ENCODE peak calls at places on chromosomes 4 and X, in eight cellular contexts. B is neural progenitor cell, E is hepatocyte, U is GM23248, K is SK-N-SH, D is GM23338, R is HCT116, X is OCI-LY7. J is an unnamed sample.

GRCh38 chr4:152283806-152284470 is 252.0 kb downstream of the FBXW7 start:
- DNase-seq in D (peak; percentile 18), X (no peak), U (peak; percentile 72), K (no peak), B (no peak), E (no peak), R (no peak), J (no peak)

GRCh38 chr4:172654482-172654881 is 514.1 kb upstream of the GALNT7 start:
- DNase-seq in D (no peak), E (no peak), K (no peak), R (no peak), U (no peak), B (no peak), X (no peak), J (no peak)

GRCh38 chrX:112677167-112677566 is 2.6 kb downstream of the LHFPL1 start:
- DNase-seq in K (no peak), D (no peak), X (no peak), E (no peak), U (peak; percentile 57), B (no peak), R (no peak), J (no peak)

GRCh38 chrX:154730271-154730883 is 20.5 kb downstream of the GAB3 start:
- DNase-seq in B (no peak), U (peak; percentile 72), R (no peak), X (no peak), K (no peak), E (no peak), D (no peak), J (no peak)

GRCh38 chr4:53592686-53593641 is 1.7 kb upstream of the LNX1 start:
- DNase-seq in E (peak; percentile 87), B (peak; percentile 57), D (peak; percentile 93), X (no peak), R (no peak), K (no peak), U (no peak), J (no peak)

GRCh38 chr4:7844247-7844991 is 95.2 kb downstream of the AFAP1 start:
- DNase-seq in K (peak; percentile 73), U (peak; percentile 91), D (peak; percentile 92), R (peak; percentile 70), E (peak; percentile 77), X (peak; percentile 42), B (peak; percentile 81), J (peak; percentile 44)

GRCh38 chr4:125728568-125728967 is 413.8 kb downstream of the FAT4 start:
- DNase-seq in U (peak; percentile 94), R (no peak), D (peak; percentile 40), E (peak; percentile 45), K (no peak), B (peak; percentile 34), X (no peak), J (no peak)

GRCh38 chr4:15714141-15714540 is 11.3 kb downstream of the BST1 start:
- DNase-seq in K (no peak), E (no peak), U (no peak), B (no peak), R (no peak), D (no peak), X (no peak), J (no peak)

GRCh38 chrX:79330022-79330421 is 37.1 kb downstream of the ITM2A start:
- DNase-seq in R (no peak), K (no peak), D (peak; percentile 37), E (no peak), U (no peak), B (peak; percentile 47), X (no peak), J (no peak)

GRCh38 chr4:83364312-83364711 is 29.7 kb upstream of the HPSE start:
- DNase-seq in D (no peak), U (no peak), K (no peak), E (no peak), B (no peak), X (no peak), R (no peak), J (no peak)

GRCh38 chr4:42568610-42569207 is 88.2 kb downstream of the ATP8A1 start:
- DNase-seq in D (peak; percentile 88), K (peak; percentile 64), U (peak; percentile 77), R (peak; percentile 59), B (peak; percentile 89), X (peak; percentile 84), E (peak; percentile 86), J (peak; percentile 75)

GRCh38 chr4:82780398-82781231 is 18.0 kb downstream of the SCD5 start:
- DNase-seq in E (peak; percentile 83), U (peak; percentile 45), K (peak; percentile 69), D (peak; percentile 21), X (no peak), R (no peak), B (no peak), J (no peak)

GRCh38 chr4:99917575-99917974 is 23.3 kb upstream of the LAMTOR3 start:
- DNase-seq in E (no peak), X (no peak), B (no peak), U (no peak), D (no peak), K (no peak), R (no peak), J (no peak)

GRCh38 chr4:55758570-55758969 is 61.0 kb upstream of the EXOC1L start:
- DNase-seq in R (no peak), E (no peak), K (no peak), B (no peak), X (no peak), U (peak; percentile 3), D (no peak), J (no peak)

GRCh38 chrX:9291666-9292065 is 173.2 kb upstream of the TBL1X start:
- DNase-seq in U (no peak), R (no peak), D (peak; percentile 73), K (no peak), E (peak; percentile 15), X (no peak), B (peak; percentile 77), J (no peak)

GRCh38 chr4:3822230-3822947 is 56.2 kb downstream of the ADRA2C start:
- DNase-seq in K (no peak), X (no peak), B (no peak), D (no peak), U (peak; percentile 35), E (peak; percentile 25), R (no peak), J (no peak)

GRCh38 chr4:113837397-113837796 is 75.9 kb upstream of the CAMK2D start:
- DNase-seq in D (no peak), K (no peak), R (no peak), E (peak; percentile 7), U (peak; percentile 94), B (no peak), X (peak; percentile 84), J (peak; percentile 71)

GRCh38 chr4:147546341-147546740 is 65.4 kb downstream of the EDNRA start:
- DNase-seq in R (no peak), D (no peak), X (no peak), B (no peak), U (peak; percentile 93), K (no peak), E (no peak), J (no peak)

GRCh38 chr4:81131563-81131962 is 83.5 kb downstream of the PRKG2 start:
- DNase-seq in R (no peak), X (no peak), B (no peak), U (no peak), D (no peak), K (no peak), E (no peak), J (no peak)

GRCh38 chrX:104922206-104922621 is 298.3 kb downstream of the TEX13A start:
- DNase-seq in D (peak; percentile 69), E (peak; percentile 72), R (peak; percentile 36), B (peak; percentile 72), K (peak; percentile 69), X (peak; percentile 74), U (peak; percentile 66), J (peak; percentile 83)

GRCh38 chr4:31111794-31112193 is 391.6 kb downstream of the PCDH7 start:
- DNase-seq in X (no peak), K (no peak), R (no peak), U (no peak), D (no peak), B (no peak), E (no peak), J (no peak)
- TF ChIP-seq EZH2phosphoT487 in X (no peak), K (no peak), R (no peak), U (no peak), D (no peak), B (no peak), E (no peak), J (no peak)

GRCh38 chr4:133147365-133147821 is 1.7 kb upstream of the PCDH10 start:
- DNase-seq in U (no peak), K (no peak), D (peak; percentile 12), R (no peak), X (no peak), E (peak; percentile 10), B (peak; percentile 26), J (no peak)
- H3K4me2 ChIP-seq in U (peak overlapping the region; percentile 90), K (peak overlapping the region; percentile 77), D (peak overlapping the region; percentile 93), R (no peak overlapping the region), X (no peak overlapping the region), E (peak overlapping the region; percentile 87), B (peak overlapping the region; percentile 83), J (peak overlapping the region; percentile 92)

DNA sequence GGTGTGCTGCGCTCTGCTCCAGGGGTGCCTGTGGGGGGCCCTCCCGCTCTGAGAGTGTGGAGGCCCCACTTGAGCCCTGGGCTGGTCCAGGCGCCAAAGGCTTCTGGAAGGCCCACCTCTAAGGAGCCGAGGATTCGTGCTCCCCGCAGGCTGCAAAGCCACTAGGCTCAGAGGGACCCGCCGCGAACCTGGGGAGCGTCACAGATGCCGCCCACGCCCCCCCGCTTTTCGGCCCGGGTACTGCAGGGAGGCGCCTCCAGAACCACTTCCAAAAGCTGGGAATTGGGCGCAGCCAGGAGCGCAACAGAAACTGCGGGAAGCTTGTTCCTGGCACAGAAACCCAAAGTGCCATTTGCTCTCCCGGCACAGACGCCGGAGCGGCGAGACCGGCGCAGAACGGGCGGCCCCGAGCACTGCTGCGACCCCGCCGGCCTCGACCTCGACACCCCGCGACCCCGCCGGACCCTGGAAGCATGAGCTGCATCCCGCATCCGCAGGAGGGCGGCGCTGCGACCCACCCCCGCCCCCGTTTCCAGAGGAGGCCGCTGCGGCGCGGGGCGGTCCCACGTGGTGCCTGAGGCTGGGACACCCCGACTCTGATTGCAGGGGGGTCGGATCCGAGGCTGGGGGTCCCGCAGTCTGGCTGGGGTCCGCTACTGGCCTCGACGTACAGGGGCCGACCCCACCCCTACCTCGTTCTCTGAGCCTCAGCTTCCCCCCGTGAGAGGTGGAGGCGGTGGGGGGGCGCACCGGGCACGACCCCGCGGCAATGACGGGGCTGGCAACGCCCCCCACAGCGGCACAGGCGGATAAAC is 30.8 kb downstream of the CPLX1 start:
- DNase-seq in E (no peak), U (peak; percentile 19), X (peak; percentile 14), R (no peak), D (peak; percentile 62), B (peak; percentile 55), K (no peak), J (no peak)
- H3K4me1 ChIP-seq in E (peaks cover 10% of the 10 kb centered on the region), U (no peaks in the 10 kb centered on the region), X (peaks cover 76% of the 10 kb centered on the region), R (peaks cover 19% of the 10 kb centered on the region), D (peaks cover 26% of the 10 kb centered on the region), B (peaks cover 19% of the 10 kb centered on the region), K (peaks cover 2% of the 10 kb centered on the region), J (no peaks in the 10 kb centered on the region)

GRCh38 chr4:109826719-109827118 is 1.1 kb upstream of the RRH start:
- DNase-seq in B (no peak), E (peak; percentile 13), U (peak; percentile 56), D (peak; percentile 27), R (no peak), X (peak; percentile 47), K (peak; percentile 28), J (peak; percentile 35)
- TF ChIP-seq EZH2phosphoT487 in B (no peak), E (no peak), U (no peak), D (no peak), R (no peak), X (no peak), K (no peak), J (no peak)

GRCh38 chrX:119427795-119428185 is 28.7 kb downstream of the SLC25A43 start:
- DNase-seq in R (no peak), K (no peak), X (no peak), E (no peak), U (no peak), B (no peak), D (no peak), J (no peak)
- H3K4me2 ChIP-seq in R (no peak overlapping the region), K (no peak overlapping the region), X (peak overlapping the region; percentile 62), E (no peak overlapping the region), U (no peak overlapping the region), B (no peak overlapping the region), D (no peak overlapping the region), J (no peak overlapping the region)